ENCODE peak calls at places on chromosomes 11 and 22, in six cellular contexts. One of them, this sample, is unnamed.
A peak's percentile ranks its signal among the peaks of the same experiment; 100 is the strongest.

GRCh38 chr22:27647540-27647939 is 154.0 kb downstream of the MN1 start:
- DNase-seq in stimulated activated CD4-positive, alpha-beta T cell treated with anti-CD3 and anti-CD28 coated beads, TNF-alpha, amount 100 ng/mL, for 48 hours: no peak
- DNase-seq in choroid plexus epithelial cell: no peak
- DNase-seq in cardiac muscle cell: no peak
- DNase-seq in WERI-Rb-1: no peak
- DNase-seq in NCI-H2081: no peak
- DNase-seq in this sample: no peak

GRCh38 chr11:61577383-61578118 is 3.3 kb downstream of the SYT7 start:
- DNase-seq in stimulated activated CD4-positive, alpha-beta T cell treated with anti-CD3 and anti-CD28 coated beads, TNF-alpha, amount 100 ng/mL, for 48 hours: no peak
- DNase-seq in choroid plexus epithelial cell: no peak
- DNase-seq in cardiac muscle cell: peak; percentile 84
- DNase-seq in WERI-Rb-1: peak; percentile 74
- DNase-seq in NCI-H2081: no peak
- DNase-seq in this sample: no peak

GRCh38 chr22:42673898-42674390 is 24.8 kb upstream of the CYB5R3 start:
- DNase-seq in stimulated activated CD4-positive, alpha-beta T cell treated with anti-CD3 and anti-CD28 coated beads, TNF-alpha, amount 100 ng/mL, for 48 hours: no peak
- DNase-seq in choroid plexus epithelial cell: peak; percentile 24
- DNase-seq in cardiac muscle cell: no peak
- DNase-seq in WERI-Rb-1: no peak
- DNase-seq in NCI-H2081: no peak
- DNase-seq in this sample: no peak

GRCh38 chr11:91587131-91587530 is 637.5 kb upstream of the FAT3 start:
- DNase-seq in stimulated activated CD4-positive, alpha-beta T cell treated with anti-CD3 and anti-CD28 coated beads, TNF-alpha, amount 100 ng/mL, for 48 hours: no peak
- DNase-seq in choroid plexus epithelial cell: no peak
- DNase-seq in cardiac muscle cell: no peak
- DNase-seq in WERI-Rb-1: no peak
- DNase-seq in NCI-H2081: no peak
- DNase-seq in this sample: no peak

GRCh38 chr11:19352072-19352735 is 111.5 kb upstream of the E2F8 start:
- DNase-seq in stimulated activated CD4-positive, alpha-beta T cell treated with anti-CD3 and anti-CD28 coated beads, TNF-alpha, amount 100 ng/mL, for 48 hours: no peak
- DNase-seq in choroid plexus epithelial cell: no peak
- DNase-seq in cardiac muscle cell: no peak
- DNase-seq in WERI-Rb-1: no peak
- DNase-seq in NCI-H2081: no peak
- DNase-seq in this sample: no peak

GRCh38 chr11:69533296-69534165 is 52.1 kb downstream of the LINC01488 start:
- DNase-seq in stimulated activated CD4-positive, alpha-beta T cell treated with anti-CD3 and anti-CD28 coated beads, TNF-alpha, amount 100 ng/mL, for 48 hours: no peak
- DNase-seq in choroid plexus epithelial cell: no peak
- DNase-seq in cardiac muscle cell: no peak
- DNase-seq in WERI-Rb-1: no peak
- DNase-seq in NCI-H2081: no peak
- DNase-seq in this sample: no peak

GRCh38 chr11:44894217-44894617 is 56.5 kb downstream of the TP53I11 start:
- DNase-seq in stimulated activated CD4-positive, alpha-beta T cell treated with anti-CD3 and anti-CD28 coated beads, TNF-alpha, amount 100 ng/mL, for 48 hours: peak; percentile 37
- DNase-seq in choroid plexus epithelial cell: peak; percentile 74
- DNase-seq in cardiac muscle cell: peak; percentile 89
- DNase-seq in WERI-Rb-1: peak; percentile 99
- DNase-seq in NCI-H2081: peak; percentile 79
- DNase-seq in this sample: peak; percentile 38

GRCh38 chr22:39820266-39820665 is 73.3 kb downstream of the ENTHD1 start:
- DNase-seq in stimulated activated CD4-positive, alpha-beta T cell treated with anti-CD3 and anti-CD28 coated beads, TNF-alpha, amount 100 ng/mL, for 48 hours: no peak
- DNase-seq in choroid plexus epithelial cell: peak; percentile 66
- DNase-seq in cardiac muscle cell: no peak
- DNase-seq in WERI-Rb-1: no peak
- DNase-seq in NCI-H2081: no peak
- DNase-seq in this sample: no peak